ENCODE peak calls at places on chromosomes 12 and 14, in four cellular contexts. N is SK-N-SH, G is K562, H is WTC11. C is an unnamed sample.

GRCh38 chr12:129196927-129197326 is 343.6 kb downstream of the GLT1D1 start:
- DNase-seq in N (no peak), G (no peak), H (no peak), C (no peak)

GRCh38 chr12:85273411-85274075 is 6.5 kb upstream of the ALX1 start:
- DNase-seq in N (no peak), G (no peak), H (peak; percentile 44), C (no peak)

GRCh38 chr12:4174417-4174816 is 99.1 kb upstream of the CCND2 start:
- DNase-seq in N (no peak), G (no peak), H (no peak), C (no peak)

GRCh38 chr14:29016050-29016900 is 249.7 kb downstream of the FOXG1 start:
- DNase-seq in N (peak; percentile 7), G (peak; percentile 8), H (peak; percentile 80), C (peak; percentile 78)

GRCh38 chr12:108826115-108826806 is 31.1 kb downstream of the SSH1 start:
- DNase-seq in N (peak; percentile 79), G (peak; percentile 47), H (no peak), C (no peak)

GRCh38 chr12:60205500-60205899 is 609.7 kb downstream of the SLC16A7 start:
- DNase-seq in N (no peak), G (no peak), H (no peak), C (no peak)

GRCh38 chr12:105978686-105979085 is 160.1 kb downstream of the NUAK1 start:
- DNase-seq in N (no peak), G (no peak), H (no peak), C (no peak)

GRCh38 chr14:89279649-89280232 is 137.3 kb downstream of the FOXN3 start:
- DNase-seq in N (no peak), G (no peak), H (no peak), C (no peak)

GRCh38 chr14:59482471-59483331 is 1.5 kb downstream of the L3HYPDH start:
- DNase-seq in N (no peak), G (peak; percentile 21), H (no peak), C (peak; percentile 58)

GRCh38 chr12:100868487-100868886 is 73.9 kb downstream of the ANO4 start:
- DNase-seq in N (no peak), G (no peak), H (no peak), C (no peak)

GRCh38 chr12:10661338-10661737 is 12.5 kb downstream of the STYK1 start:
- DNase-seq in N (no peak), G (no peak), H (no peak), C (no peak)

GRCh38 chr14:34324363-34324795 is 137.7 kb downstream of the SPTSSA start:
- DNase-seq in N (peak; percentile 52), G (peak; percentile 34), H (no peak), C (peak; percentile 71)

GRCh38 chr14:93775744-93776143 is 12.5 kb downstream of the PRIMA1 start:
- DNase-seq in N (no peak), G (peak; percentile 28), H (no peak), C (no peak)

GRCh38 chr14:65502676-65503124 is 90.2 kb downstream of the FUT8 start:
- DNase-seq in N (no peak), G (no peak), H (no peak), C (no peak)

GRCh38 chr14:90253826-90254225 is 2.5 kb upstream of the PSMC1 start:
- DNase-seq in N (no peak), G (no peak), H (no peak), C (no peak)

GRCh38 chr14:54189358-54190354 is 207.2 kb upstream of the CDKN3 start:
- DNase-seq in N (no peak), G (no peak), H (no peak), C (no peak)

GRCh38 chr12:51405801-51406207 is 14.6 kb upstream of the GALNT6 start:
- DNase-seq in N (peak; percentile 71), G (no peak), H (no peak), C (no peak)

GRCh38 chr14:76812093-76812421 is 625 bp downstream of the ANGEL1 start:
- DNase-seq in N (no peak), G (no peak), H (no peak), C (no peak)

GRCh38 chr12:48189331-48190125 is 6.1 kb downstream of the CCDC184 start:
- DNase-seq in N (peak; percentile 66), G (peak; percentile 68), H (peak; percentile 79), C (peak; percentile 49)

GRCh38 chr12:121253638-121254335 is 42.7 kb downstream of the CAMKK2 start:
- DNase-seq in N (no peak), G (no peak), H (no peak), C (no peak)

GRCh38 chr12:114668905-114669304 is 15.1 kb downstream of the TBX3 start:
- DNase-seq in N (peak; percentile 86), G (no peak), H (no peak), C (peak; percentile 45)

GRCh38 chr12:132397934-132398385 is 68.6 kb upstream of the GALNT9 start:
- DNase-seq in N (no peak), G (no peak), H (no peak), C (no peak)

GRCh38 chr14:60980811-60981625 is at the start of the genes SLC38A6 and TRMT5:
- DNase-seq in N (peak; percentile 90), G (peak; percentile 84), H (peak; percentile 93), C (peak; percentile 91)

GRCh38 chr14:105455766-105456660 is 18.6 kb upstream of the CRIP2 start:
- DNase-seq in N (no peak), G (no peak), H (no peak), C (no peak)

GRCh38 chr14:76011959-76012802 is 26.6 kb downstream of the IFT43 start:
- DNase-seq in N (no peak), G (no peak), H (no peak), C (no peak)

GRCh38 chr12:18427520-18427919 is 166.2 kb downstream of the PIK3C2G start:
- DNase-seq in N (no peak), G (no peak), H (no peak), C (no peak)

GRCh38 chr14:59046746-59047145 is 141.7 kb upstream of the DAAM1 start:
- DNase-seq in N (no peak), G (no peak), H (no peak), C (no peak)

GRCh38 chr12:119803391-119803791 is 73.7 kb downstream of the CIT start:
- DNase-seq in N (peak; percentile 41), G (no peak), H (peak; percentile 54), C (no peak)

DNA sequence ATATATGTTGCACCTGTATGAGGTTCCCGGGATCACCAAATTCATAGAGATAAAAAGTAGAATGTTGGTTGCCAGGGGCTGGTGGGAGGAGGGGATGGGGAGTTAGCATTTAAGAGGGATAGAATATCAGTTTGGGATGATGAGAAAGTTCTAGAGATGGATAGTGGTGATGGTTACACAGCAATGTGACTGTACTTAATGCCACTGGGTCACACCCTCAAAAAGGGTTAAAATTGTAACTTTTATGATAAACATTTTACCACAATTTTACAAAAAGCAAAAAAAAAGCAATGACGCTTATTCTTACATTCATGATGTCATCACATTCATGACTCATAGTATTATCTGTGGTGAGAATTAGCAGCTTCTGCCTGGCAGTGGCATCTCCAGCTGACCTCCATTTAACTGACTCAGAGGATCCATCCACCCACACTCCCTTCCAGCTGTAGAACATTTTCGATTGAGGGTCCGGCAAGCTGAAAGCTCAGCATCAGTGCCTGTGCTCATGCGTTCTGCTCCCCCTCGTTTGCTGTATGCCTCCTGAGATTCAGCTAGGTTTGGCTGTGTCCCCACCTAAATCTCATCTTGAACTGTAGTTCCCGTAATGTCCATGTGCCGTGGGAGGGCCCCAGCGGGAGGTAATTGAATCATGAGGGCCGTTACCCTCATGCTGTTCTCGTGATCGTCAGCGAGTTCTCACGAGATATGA is 64.8 kb upstream of the TMEM260 start:
- DNase-seq in N (no peak), G (peak; percentile 7), H (peak; percentile 16), C (no peak)
- TF ChIP-seq FOXJ3 in N (no peak), G (no peak), H (no peak), C (no peak)

DNA sequence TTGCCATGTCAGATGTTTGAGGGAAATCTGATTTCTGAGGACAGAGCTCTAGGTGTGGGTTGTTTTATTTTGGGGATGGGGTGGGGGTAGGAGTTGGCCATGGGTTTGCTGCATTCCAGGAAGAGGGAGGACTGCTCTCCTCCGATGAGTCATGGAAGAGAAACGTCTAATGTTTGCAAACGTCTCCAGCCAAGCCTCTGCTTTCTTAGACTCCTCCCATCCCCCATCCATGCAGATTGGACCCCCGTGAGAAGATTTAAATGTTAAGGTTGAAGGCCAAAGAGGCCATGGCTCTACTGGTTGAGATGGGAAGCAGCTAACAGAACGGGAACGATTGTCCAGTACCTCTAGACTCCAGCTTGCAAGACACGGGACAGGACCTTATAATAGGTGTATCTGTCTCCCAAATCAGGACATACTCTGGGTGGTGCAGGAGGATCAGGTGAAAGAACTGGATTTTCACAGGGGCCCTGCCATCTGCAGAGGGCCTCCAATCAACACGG is 11.4 kb upstream of the ATP2A2 start:
- DNase-seq in N (no peak), G (peak; percentile 70), H (no peak), C (no peak)
- TF ChIP-seq FOXJ3 in N (no peak), G (no peak), H (no peak), C (no peak)

GRCh38 chr12:91344408-91344807 is 161.8 kb upstream of the DCN start:
- DNase-seq in N (no peak), G (no peak), H (no peak), C (no peak)

GRCh38 chr12:91346827-91347226 is 164.2 kb upstream of the DCN start:
- DNase-seq in N (no peak), G (no peak), H (no peak), C (no peak)

GRCh38 chr12:91349451-91349850 is 166.8 kb upstream of the DCN start:
- DNase-seq in N (no peak), G (no peak), H (no peak), C (no peak)

GRCh38 chr12:91343010-91343409 is 160.4 kb upstream of the DCN start:
- DNase-seq in N (peak; percentile 4), G (no peak), H (no peak), C (no peak)

GRCh38 chr12:91347686-91348085 is 165.1 kb upstream of the DCN start:
- DNase-seq in N (no peak), G (no peak), H (no peak), C (no peak)
- TF ChIP-seq FOXJ3 in N (no peak), G (no peak), H (no peak), C (no peak)

DNA sequence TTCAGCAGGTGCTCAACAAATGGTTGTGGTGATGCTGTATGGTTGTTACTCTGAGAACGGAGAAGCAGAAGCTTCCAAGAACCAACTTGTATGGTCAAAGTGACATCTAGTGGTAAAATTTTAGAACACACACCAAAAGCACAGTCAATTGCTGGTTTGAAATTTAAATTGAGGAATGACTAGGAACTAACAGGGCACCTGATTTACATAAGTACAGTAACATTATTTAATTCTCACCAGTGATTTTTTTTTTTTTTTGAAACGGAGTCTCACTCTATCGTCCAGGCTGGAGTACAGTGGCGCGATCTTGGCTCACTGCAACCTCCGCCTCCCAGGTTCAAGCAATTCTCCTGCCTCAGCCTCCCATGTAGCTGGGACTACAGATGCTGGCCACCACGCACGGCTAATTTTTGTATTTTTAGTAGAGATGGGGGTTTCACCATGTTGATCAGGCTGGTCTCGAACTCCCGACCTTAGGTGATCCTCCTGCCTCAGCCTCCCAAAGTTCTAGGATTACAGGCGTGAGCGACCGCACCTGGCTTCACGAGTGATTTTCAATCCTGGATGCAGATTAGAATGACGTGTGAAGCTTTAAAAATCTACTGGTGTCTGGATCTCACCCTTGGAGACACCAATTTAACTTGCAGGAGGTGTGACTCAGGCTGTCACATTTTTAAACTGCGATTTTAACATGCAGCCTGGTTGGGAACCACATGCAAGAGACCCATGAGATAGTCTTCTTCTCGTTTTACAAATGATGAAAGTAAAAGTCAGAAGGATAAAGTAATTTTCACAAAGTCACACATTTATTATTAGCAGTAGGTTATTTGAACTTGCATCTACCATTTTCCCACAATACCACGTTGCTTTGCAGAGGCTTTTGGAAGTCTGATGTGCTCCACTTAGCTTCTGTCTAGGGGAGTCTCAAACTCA is 14.1 kb upstream of the NUMB start:
- DNase-seq in N (peak; percentile 67), G (peak; percentile 44), H (no peak), C (peak; percentile 64)
- TF ChIP-seq FOXJ3 in N (no peak), G (no peak), H (no peak), C (no peak)

C was measured in HepG2.